ENCODE peak calls at places on chromosomes 13 and 19, in four cellular contexts. I is NCI-H1092 treated with DMSO at 0.1 percent for 48 hours, L is GM04504, S is HCT116. U is an unnamed sample.
A peak's percentile ranks its signal among the peaks of the same experiment; 100 is the strongest.

GRCh38 chr13:43143591-43143990 is 120.2 kb downstream of the DNAJC15 start:
- DNase-seq in L (no peak), I (no peak), S (no peak), U (no peak)

GRCh38 chr19:40279120-40279551 is 6.0 kb downstream of the AKT2 start:
- DNase-seq in L (peak; percentile 21), S (no peak), I (no peak), U (no peak)

GRCh38 chr13:47474845-47475244 is 526.2 kb downstream of the SUCLA2 start:
- DNase-seq in S (no peak), I (no peak), L (no peak), U (no peak)

GRCh38 chr19:5951338-5951861 is 26.5 kb downstream of the RANBP3 start:
- DNase-seq in S (no peak), L (no peak), I (peak; percentile 46), U (no peak)

GRCh38 chr13:23505007-23505406 is 65.2 kb upstream of the TNFRSF19 start:
- DNase-seq in I (no peak), L (no peak), S (no peak), U (no peak)

GRCh38 chr13:112129557-112129956 is 62.6 kb downstream of the SOX1 start:
- DNase-seq in S (no peak), I (no peak), L (no peak), U (no peak)

GRCh38 chr13:114225610-114226009 is 9.1 kb upstream of the CDC16 start:
- DNase-seq in L (no peak), I (no peak), S (no peak), U (no peak)

GRCh38 chr19:14059652-14060155 is 2.2 kb downstream of the PALM3 start:
- DNase-seq in S (no peak), I (no peak), L (no peak), U (peak; percentile 21)

GRCh38 chr13:99380921-99381645 is 73.9 kb upstream of the GPR183 start:
- DNase-seq in L (no peak), I (no peak), S (no peak), U (no peak)

GRCh38 chr13:82800391-82800790 is 1081.9 kb downstream of the SLITRK1 start:
- DNase-seq in S (no peak), L (no peak), I (no peak), U (no peak)

GRCh38 chr19:10018219-10018618 is 4.9 kb downstream of the RDH8 start:
- DNase-seq in I (no peak), L (peak; percentile 24), S (no peak), U (no peak)

GRCh38 chr19:3585301-3586123 is at the start of gene GIPC3:
- DNase-seq in S (no peak), I (no peak), L (no peak), U (no peak)

GRCh38 chr19:49855676-49856573 is 5.0 kb downstream of the PTOV1 start:
- DNase-seq in I (no peak), S (no peak), L (no peak), U (no peak)

GRCh38 chr19:2537544-2537943 is 61.6 kb downstream of the GADD45B start:
- DNase-seq in I (no peak), L (no peak), S (no peak), U (no peak)

GRCh38 chr13:67369895-67370660 is 139.9 kb upstream of the PCDH9 start:
- DNase-seq in S (no peak), L (peak; percentile 12), I (no peak), U (no peak)

GRCh38 chr13:21884965-21885567 is 214.2 kb downstream of the FGF9 start:
- DNase-seq in I (no peak), L (no peak), S (no peak), U (no peak)

GRCh38 chr19:52993342-52994178 is 20.2 kb upstream of the ERVV-1 start:
- DNase-seq in S (peak; percentile 32), L (peak; percentile 43), I (peak; percentile 58), U (peak; percentile 22)

GRCh38 chr19:2166741-2167738 is 3.3 kb downstream of the DOT1L start:
- DNase-seq in L (no peak), I (peak; percentile 78), S (no peak), U (no peak)

GRCh38 chr19:927044-927706 is 1.3 kb downstream of the ARID3A start:
- DNase-seq in S (no peak), I (no peak), L (no peak), U (peak; percentile 31)

GRCh38 chr19:7928334-7928706 is 2.4 kb upstream of the CTXN1 start:
- DNase-seq in L (no peak), I (no peak), S (no peak), U (no peak)

GRCh38 chr13:102703721-102704035 is 8.8 kb upstream of the METTL21C start:
- DNase-seq in S (no peak), I (no peak), L (no peak), U (no peak)

GRCh38 chr19:48739835-48740704 is at the start of gene RASIP1:
- DNase-seq in I (peak; percentile 35), S (no peak), L (no peak), U (peak; percentile 82)

GRCh38 chr13:41978007-41978406 is 17.1 kb upstream of the VWA8 start:
- DNase-seq in L (no peak), I (no peak), S (no peak), U (no peak)

GRCh38 chr13:78024996-78025395 is 106.4 kb upstream of the EDNRB start:
- DNase-seq in I (no peak), S (no peak), L (no peak), U (no peak)

GRCh38 chr19:3055741-3056453 is 6.4 kb downstream of the TLE5 start:
- DNase-seq in I (peak; percentile 82), L (no peak), S (peak; percentile 26), U (peak; percentile 75)

GRCh38 chr19:17441241-17442135 is 7.0 kb downstream of the TMEM221 start:
- DNase-seq in L (no peak), S (no peak), I (peak; percentile 5), U (no peak)

GRCh38 chr13:50131998-50132936 is 117.0 kb downstream of the KCNRG start:
- DNase-seq in L (no peak), I (no peak), S (no peak), U (no peak)

GRCh38 chr19:10961073-10961762 is 388 bp downstream of the SMARCA4 start:
- DNase-seq in S (no peak), I (no peak), L (no peak), U (no peak)

GRCh38 chr19:48330012-48330681 is 4.8 kb downstream of the EMP3 start:
- DNase-seq in S (no peak), I (peak; percentile 85), L (no peak), U (peak; percentile 96)

GRCh38 chr19:35318679-35319448 is 10.1 kb upstream of the CD22 start:
- DNase-seq in L (peak; percentile 79), S (peak; percentile 93), I (no peak), U (no peak)

U was measured in NCI-H524.